ENCODE peak calls at places on chromosomes 1 and 21, in six cellular contexts. C is body of pancreas; O is renal cortical epithelial cell; G is naive thymus-derived CD8-positive, alpha-beta T cell; Y is LNCaP clone FGC; L is LoVo. F is an unnamed sample.

GRCh38 chr1:39048745-39049370 is 22.7 kb downstream of the NDUFS5 start:
- DNase-seq in O (peak), C (no peak), G (no peak), Y (no peak), L (no peak), F (no peak)

GRCh38 chr21:45894107-45894810 is 87.3 kb upstream of the COL6A1 start:
- DNase-seq in O (peak), Y (no peak), G (no peak), C (peak), L (no peak), F (no peak)

GRCh38 chr1:21447311-21447710 is 7.4 kb downstream of the NBPF3 start:
- DNase-seq in L (no peak), Y (no peak), G (no peak), O (no peak), C (no peak), F (no peak)

GRCh38 chr1:201599548-201599947 is 60.6 kb downstream of the NAV1 start:
- DNase-seq in G (no peak), C (no peak), L (no peak), Y (no peak), O (no peak), F (no peak)

GRCh38 chr1:29284286-29284960 is 48.1 kb downstream of the PTPRU start:
- DNase-seq in C (no peak), G (no peak), L (no peak), Y (no peak), O (no peak), F (no peak)

GRCh38 chr1:161928056-161928455 is 95.6 kb downstream of the OLFML2B start:
- DNase-seq in O (no peak), Y (no peak), C (no peak), G (no peak), L (no peak), F (no peak)

GRCh38 chr1:225700164-225700740 is 47.3 kb upstream of the ENAH start:
- DNase-seq in G (no peak), L (peak), Y (no peak), O (peak), C (peak), F (peak)

GRCh38 chr1:187229496-187229895 is 400.7 kb downstream of the PLA2G4A start:
- DNase-seq in L (no peak), Y (no peak), O (no peak), C (no peak), G (no peak), F (no peak)

GRCh38 chr1:227994632-227995300 is 12.0 kb upstream of the WNT3A start:
- DNase-seq in G (no peak), Y (no peak), O (no peak), C (no peak), L (no peak), F (no peak)

GRCh38 chr1:56676571-56677035 is 31.5 kb downstream of the PRKAA2 start:
- DNase-seq in Y (no peak), C (no peak), O (peak), G (no peak), L (peak), F (no peak)

GRCh38 chr1:246987083-246987690 is 20.7 kb downstream of the ZNF695 start:
- DNase-seq in O (no peak), Y (no peak), C (no peak), L (no peak), G (no peak), F (no peak)

GRCh38 chr21:32442566-32443318 is 30.2 kb downstream of the EVA1C start:
- DNase-seq in C (no peak), L (peak), O (no peak), Y (no peak), G (no peak), F (peak)

GRCh38 chr1:118958937-118959631 is 29.1 kb downstream of the TBX15 start:
- DNase-seq in C (no peak), L (no peak), Y (no peak), G (no peak), O (peak), F (no peak)

GRCh38 chr21:35395728-35396127 is 346.6 kb upstream of the RUNX1 start:
- DNase-seq in G (no peak), Y (no peak), L (no peak), O (peak), C (no peak), F (peak)

GRCh38 chr1:3553166-3553939 is 58.0 kb downstream of the MEGF6 start:
- DNase-seq in L (no peak), C (no peak), Y (peak), O (no peak), G (no peak), F (no peak)

GRCh38 chr21:37001446-37001845 is 5.1 kb upstream of the RIPPLY3 start:
- DNase-seq in C (no peak), L (no peak), O (no peak), Y (no peak), G (no peak), F (no peak)

GRCh38 chr1:31617917-31618746 is 643 bp downstream of the HCRTR1 start:
- DNase-seq in C (no peak), G (peak), O (no peak), Y (no peak), L (peak), F (no peak)

GRCh38 chr1:45864124-45864721 is 60.8 kb downstream of the MAST2 start:
- DNase-seq in Y (no peak), O (no peak), L (no peak), C (no peak), G (no peak), F (no peak)

GRCh38 chr1:247332215-247332900 is 691 bp upstream of the ZNF496 start:
- DNase-seq in O (no peak), Y (no peak), G (peak), C (peak), L (no peak), F (no peak)

GRCh38 chr1:48190893-48191292 is 31.6 kb upstream of the SLC5A9 start:
- DNase-seq in O (no peak), Y (no peak), L (no peak), C (no peak), G (no peak), F (no peak)

GRCh38 chr1:42318601-42319000 is 16.4 kb downstream of the FOXJ3 start:
- DNase-seq in L (no peak), G (no peak), Y (no peak), O (no peak), C (no peak), F (no peak)

GRCh38 chr21:45417256-45417950 is 12.4 kb downstream of the COL18A1 start:
- DNase-seq in G (no peak), Y (no peak), C (no peak), L (no peak), O (no peak), F (no peak)

GRCh38 chr1:31241321-31241720 is 1.6 kb upstream of the NKAIN1 start:
- DNase-seq in Y (no peak), O (no peak), L (no peak), C (no peak), G (no peak), F (no peak)